ENCODE peak calls at places on chromosomes 3 and 15, in four cellular contexts. M is CD4-positive, alpha-beta T cell; H is hepatocyte; U is GM23338. O is an unnamed sample.

GRCh38 chr15:90230610-90231009 is 3.1 kb downstream of the CIB1 start:
- DNase-seq in M (no peak), H (no peak), U (no peak), O (no peak)

GRCh38 chr15:101525087-101525669 is 35.7 kb upstream of the PCSK6 start:
- DNase-seq in M (no peak), H (no peak), U (no peak), O (no peak)

GRCh38 chr3:50388021-50388719 is 28.8 kb upstream of the TMEM115 start:
- DNase-seq in M (no peak), H (peak; percentile 30), U (peak; percentile 64), O (no peak)

GRCh38 chr3:6860149-6860548 is 766 bp upstream of the GRM7 start:
- DNase-seq in M (no peak), H (no peak), U (no peak), O (no peak)

GRCh38 chr3:126496894-126497850 is 20.4 kb downstream of the UROC1 start:
- DNase-seq in M (no peak), H (no peak), U (no peak), O (no peak)

GRCh38 chr3:40387895-40388254 is 891 bp downstream of the ENTPD3 start:
- DNase-seq in M (no peak), H (no peak), U (peak; percentile 33), O (no peak)

GRCh38 chr3:120077726-120078125 is 16.5 kb downstream of the GSK3B start:
- DNase-seq in M (no peak), H (no peak), U (no peak), O (no peak)

GRCh38 chr3:179450901-179451334 is 352 bp downstream of the GNB4 start:
- DNase-seq in M (no peak), H (peak; percentile 43), U (peak; percentile 33), O (peak; percentile 9)

GRCh38 chr3:98406034-98406433 is 15.6 kb downstream of the OR5K3 start:
- DNase-seq in M (no peak), H (no peak), U (no peak), O (no peak)

GRCh38 chr3:186526256-186526606 is 17.9 kb downstream of the CRYGS start:
- DNase-seq in M (no peak), H (no peak), U (no peak), O (no peak)

GRCh38 chr15:71136159-71137137 is 21.2 kb downstream of the THSD4 start:
- DNase-seq in M (no peak), H (no peak), U (peak; percentile 37), O (no peak)

GRCh38 chr15:74844319-74845207 is 1.6 kb upstream of the ULK3 start:
- DNase-seq in M (no peak), H (no peak), U (no peak), O (no peak)

GRCh38 chr3:171281256-171281655 is 178.9 kb downstream of the TNIK start:
- DNase-seq in M (no peak), H (no peak), U (no peak), O (no peak)

GRCh38 chr3:49775538-49775937 is 10.8 kb downstream of the IP6K1 start:
- DNase-seq in M (no peak), H (no peak), U (no peak), O (no peak)

GRCh38 chr3:46293035-46293724 is 50.9 kb downstream of the CCR3 start:
- DNase-seq in M (no peak), H (no peak), U (peak; percentile 21), O (no peak)

GRCh38 chr3:169964176-169964575 is 2.4 kb upstream of the SEC62 start:
- DNase-seq in M (no peak), H (no peak), U (no peak), O (no peak)

GRCh38 chr3:85360742-85361387 is 402.1 kb downstream of the CADM2 start:
- DNase-seq in M (no peak), H (peak; percentile 74), U (peak; percentile 81), O (peak; percentile 35)
- TF ChIP-seq CTCF in M (no peak), H (peak; percentile 65), U (peak; percentile 83), O (peak; percentile 80)

GRCh38 chr3:153443961-153444360 is 281.9 kb downstream of the RAP2B start:
- DNase-seq in M (no peak), H (no peak), U (peak; percentile 51), O (no peak)
- TF ChIP-seq CTCF in M (peak; percentile 23), H (peak; percentile 6), U (peak; percentile 55), O (no peak)

DNA sequence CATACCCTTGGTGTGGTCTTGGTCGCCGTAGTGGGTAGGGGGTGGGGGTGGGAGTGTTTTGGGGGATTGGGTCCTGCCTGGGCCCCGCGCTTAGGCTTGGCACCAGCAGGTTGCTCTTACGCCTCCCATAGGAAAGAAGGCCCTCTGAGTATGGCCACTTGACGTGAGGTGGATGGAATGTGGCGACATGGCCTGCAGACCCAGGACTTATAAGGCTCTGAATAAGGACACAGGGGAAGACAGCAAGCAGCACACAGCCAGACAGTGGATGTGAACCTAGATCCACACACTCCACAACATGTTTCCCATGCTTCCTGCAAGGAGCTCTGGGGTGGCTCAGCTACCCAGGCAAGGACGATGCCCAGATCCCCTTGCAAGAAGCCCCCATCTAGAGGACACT is 12.4 kb downstream of the RBPMS2 start:
- DNase-seq in M (no peak), H (no peak), U (no peak), O (no peak)
- TF ChIP-seq CTCF in M (no peak), H (no peak), U (no peak), O (no peak)

GRCh38 chr3:34568766-34569165 is 770.3 kb downstream of the PDCD6IP start:
- DNase-seq in M (no peak), H (no peak), U (no peak), O (no peak)
- TF ChIP-seq CTCF in M (no peak), H (no peak), U (no peak), O (no peak)